ENCODE peak calls at places on chromosomes 7 and 10, in four cellular contexts. Q, O, B and F are unnamed samples.
A peak's percentile ranks its signal among the peaks of the same experiment; 100 is the strongest.

GRCh38 chr10:88986549-88987242 is 3.9 kb upstream of the FAS start:
- DNase-seq in Q (no peak), O (no peak), B (peak; percentile 20), F (peak; percentile 61)

GRCh38 chr10:126880926-126881325 is 24.3 kb upstream of the DOCK1 start:
- DNase-seq in O (no peak), Q (no peak), B (no peak), F (no peak)

GRCh38 chr7:147196476-147196875 is 1079.9 kb downstream of the CNTNAP2 start:
- DNase-seq in O (no peak), B (peak; percentile 68), Q (no peak), F (no peak)

GRCh38 chr7:22387583-22387982 is 30.6 kb upstream of the RAPGEF5 start:
- DNase-seq in O (no peak), B (no peak), Q (no peak), F (no peak)

GRCh38 chr7:70640266-70640833 is 491.6 kb upstream of the GALNT17 start:
- DNase-seq in Q (no peak), B (no peak), O (no peak), F (no peak)

GRCh38 chr7:34086064-34086463 is 180.7 kb downstream of the BMPER start:
- DNase-seq in B (no peak), Q (no peak), O (no peak), F (no peak)

GRCh38 chr7:151511946-151512345 is 7.7 kb downstream of the RHEB start:
- DNase-seq in B (no peak), Q (no peak), O (no peak), F (no peak)

GRCh38 chr7:4156190-4156589 is 525.9 kb upstream of the FOXK1 start:
- DNase-seq in Q (no peak), O (no peak), B (no peak), F (no peak)

GRCh38 chr7:134355004-134355525 is 38.3 kb upstream of the SLC35B4 start:
- DNase-seq in O (no peak), B (no peak), Q (no peak), F (no peak)

GRCh38 chr7:90455163-90456030 is 14.0 kb upstream of the PTTG1IP2 start:
- DNase-seq in O (no peak), Q (no peak), B (peak; percentile 62), F (no peak)

GRCh38 chr7:140390034-140390433 is 8.3 kb downstream of the SLC37A3 start:
- DNase-seq in Q (no peak), B (no peak), O (no peak), F (no peak)

GRCh38 chr7:52720856-52721255 is 314.6 kb upstream of the POM121L12 start:
- DNase-seq in Q (no peak), B (no peak), O (no peak), F (no peak)

GRCh38 chr10:27319752-27320561 is 79.4 kb upstream of the ACBD5 start:
- DNase-seq in B (no peak), O (peak; percentile 84), Q (no peak), F (peak; percentile 17)

GRCh38 chr7:106206826-106207541 is 77.8 kb downstream of the NAMPT start:
- DNase-seq in B (no peak), O (no peak), Q (no peak), F (no peak)

GRCh38 chr7:99210265-99210970 is 2.5 kb upstream of the KPNA7 start:
- DNase-seq in O (no peak), Q (no peak), B (no peak), F (no peak)

GRCh38 chr7:78448915-78449314 is 650.3 kb downstream of the PHTF2 start:
- DNase-seq in Q (no peak), O (no peak), B (no peak), F (no peak)

GRCh38 chr7:10838205-10838604 is 135.5 kb upstream of the PHF14 start:
- DNase-seq in Q (no peak), O (no peak), B (no peak), F (no peak)

GRCh38 chr10:560314-560992 is 129.0 kb downstream of the DIP2C start:
- DNase-seq in O (no peak), Q (no peak), B (no peak), F (no peak)

GRCh38 chr10:129675027-129675769 is 208.2 kb downstream of the MGMT start:
- DNase-seq in O (no peak), Q (no peak), B (no peak), F (no peak)

GRCh38 chr7:47611045-47611511 is 29.2 kb upstream of the TNS3 start:
- DNase-seq in Q (no peak), O (no peak), B (no peak), F (no peak)

GRCh38 chr7:156612930-156613329 is 27.6 kb upstream of the RNF32 start:
- DNase-seq in Q (peak; percentile 70), O (no peak), B (no peak), F (no peak)

GRCh38 chr7:136045181-136045580 is 68.0 kb upstream of the MTPN start:
- DNase-seq in O (no peak), Q (no peak), B (no peak), F (no peak)

GRCh38 chr10:615583-616152 is 73.8 kb downstream of the DIP2C start:
- DNase-seq in O (no peak), Q (no peak), B (no peak), F (no peak)

GRCh38 chr10:613217-613616 is 76.3 kb downstream of the DIP2C start:
- DNase-seq in O (no peak), Q (no peak), B (peak; percentile 93), F (no peak)

GRCh38 chr7:4282434-4283223 is 399.5 kb upstream of the FOXK1 start:
- DNase-seq in O (no peak), B (no peak), Q (no peak), F (no peak)